ENCODE peak calls at places on chromosomes 1 and 21, in seven cellular contexts. Q is fibroblast of lung, L is H1, G is neural progenitor cell, C is GM12878, K is PC-3, O is endodermal cell. U is an unnamed sample. For H3K4me1, the result is how much of the 10 kb centered on the place peaks cover.

GRCh38 chr1:30650038-30650958 is 73.1 kb downstream of the MATN1 start:
- DNase-seq in Q (no peak), O (peak), G (no peak), L (no peak), C (no peak), K (no peak), U (no peak)

GRCh38 chr1:45327644-45328515 is 1.2 kb downstream of the HPDL start:
- DNase-seq in Q (no peak), G (no peak), L (no peak), O (peak), K (no peak), C (no peak), U (no peak)

GRCh38 chr21:46151261-46151988 is 4.0 kb downstream of the FTCD start:
- DNase-seq in G (no peak), Q (no peak), L (no peak), K (no peak), O (peak), C (no peak), U (no peak)

GRCh38 chr21:15624646-15625045 is 105.1 kb upstream of the USP25 start:
- DNase-seq in Q (no peak), G (no peak), L (no peak), K (no peak), C (no peak), O (no peak), U (no peak)

GRCh38 chr1:205668951-205669340 is 11.4 kb downstream of the SLC45A3 start:
- DNase-seq in C (peak), Q (no peak), K (no peak), O (no peak), L (no peak), G (peak), U (peak)

GRCh38 chr1:41582851-41583657 is 98.6 kb upstream of the EDN2 start:
- DNase-seq in Q (no peak), O (peak), C (no peak), G (no peak), L (no peak), K (no peak), U (no peak)

GRCh38 chr1:230031131-230031530 is 35.9 kb upstream of the GALNT2 start:
- DNase-seq in O (no peak), Q (no peak), C (no peak), L (no peak), K (peak), G (no peak), U (no peak)

GRCh38 chr1:99646885-99647284 is 972 bp downstream of the PALMD start:
- DNase-seq in C (no peak), O (no peak), K (no peak), L (no peak), G (no peak), Q (no peak), U (no peak)

GRCh38 chr1:32895325-32896215 is 5.6 kb downstream of the TMEM54 start:
- DNase-seq in C (no peak), G (no peak), K (no peak), Q (no peak), O (no peak), L (no peak), U (no peak)

GRCh38 chr1:21273743-21274142 is 16.5 kb downstream of the ECE1 start:
- DNase-seq in Q (no peak), C (no peak), L (no peak), G (no peak), K (no peak), O (no peak), U (no peak)

GRCh38 chr1:88609051-88609450 is 75.0 kb upstream of the PKN2 start:
- DNase-seq in Q (no peak), C (no peak), K (no peak), O (no peak), G (no peak), L (no peak), U (no peak)

DNA sequence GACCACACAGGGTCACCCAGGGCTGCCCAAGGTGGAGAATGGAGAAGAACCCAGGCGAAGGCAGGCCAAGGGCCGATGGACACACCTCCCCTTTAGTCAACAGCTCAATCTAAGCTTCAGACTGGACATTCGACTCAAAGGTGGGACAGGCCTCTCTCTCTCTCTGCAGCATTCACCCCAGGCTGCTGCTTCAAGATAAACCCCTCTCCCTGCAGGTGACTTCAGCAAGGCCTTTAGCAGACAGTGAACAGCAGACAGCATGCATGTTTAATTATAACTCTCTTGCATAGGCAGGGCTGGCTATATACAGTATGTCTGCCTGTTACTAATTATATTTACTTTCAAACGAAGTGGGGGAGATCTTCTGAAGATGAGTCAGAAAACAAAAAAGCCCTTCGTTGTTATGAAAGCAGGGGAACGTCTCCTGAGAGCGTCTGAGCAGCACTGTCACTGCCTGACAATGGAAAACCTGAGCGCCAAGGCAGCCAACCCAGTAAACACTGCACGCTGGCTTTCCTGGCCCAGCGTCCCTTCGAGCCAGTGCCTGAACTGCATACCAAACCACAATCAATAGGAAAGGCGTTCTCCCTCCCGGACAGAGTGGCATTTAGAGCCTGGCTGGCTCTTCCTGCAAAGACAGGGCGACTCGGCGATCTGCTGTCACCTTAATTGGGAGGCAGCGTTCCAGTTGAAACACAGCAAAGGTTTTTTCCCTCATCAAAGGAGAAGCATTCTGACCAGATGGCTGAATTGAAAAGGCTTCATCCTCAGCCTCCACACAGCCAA is 54.1 kb downstream of the TOMM20 start:
- DNase-seq in O (no peak), K (peak), C (no peak), G (peak), Q (peak), L (no peak), U (peak)
- H3K9ac ChIP-seq in O (no peak), K (peak), C (peak), G (no peak), Q (peak), L (no peak), U (peak)

GRCh38 chr1:177976596-177976995 is 6.7 kb upstream of the SEC16B start:
- DNase-seq in C (no peak), G (no peak), O (no peak), L (no peak), K (no peak), Q (no peak), U (no peak)
- H3K4me3 ChIP-seq in C (no peak), G (no peak), O (no peak), L (no peak), K (no peak), Q (no peak), U (no peak)

GRCh38 chr1:101245575-101245927 is 8.7 kb downstream of the S1PR1 start:
- DNase-seq in Q (no peak), G (no peak), C (no peak), L (no peak), O (no peak), K (no peak), U (no peak)
- H3K4me1 ChIP-seq in Q (under half), G (under half), C (under half), L (under half), O (under half), K (under half), U (under half)

DNA sequence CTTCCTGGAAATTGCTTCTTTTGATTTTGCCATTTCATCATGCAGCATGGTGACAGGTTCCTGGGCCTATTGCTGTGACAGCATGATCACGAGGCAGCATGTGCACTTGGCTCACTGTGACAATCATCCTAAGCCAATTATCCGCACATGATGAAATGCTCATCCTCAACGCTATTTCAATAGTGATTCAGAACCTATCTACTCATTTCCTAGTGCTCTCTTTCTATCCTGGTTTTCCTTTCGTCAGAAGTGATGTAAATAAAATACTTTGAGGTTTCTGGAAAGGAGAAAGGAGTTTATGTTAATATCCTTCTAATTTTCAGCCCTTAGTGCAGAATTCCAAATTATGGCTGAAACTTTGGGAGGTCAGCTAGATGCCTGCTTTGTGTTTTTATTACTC is 110.6 kb upstream of the ADAMTS5 start:
- DNase-seq in L (no peak), Q (peak), C (no peak), K (no peak), G (no peak), O (no peak), U (no peak)
- H3K9ac ChIP-seq in L (no peak), Q (no peak), C (no peak), K (no peak), G (no peak), O (no peak), U (no peak)